ENCODE peak calls at places on chromosomes 2 and 18, in ten cellular contexts. One of them, this sample, is unnamed.

GRCh38 chr2:203446071-203446481 is 89.0 kb downstream of the RAPH1 start:
- DNase-seq in cardiac muscle cell: no peak
- DNase-seq in activated CD4-positive, alpha-beta T cell treated with anti-CD3 and anti-CD28 coated beads for 48 hours: no peak
- DNase-seq in GOT3: no peak
- DNase-seq in fibroblast of the aortic adventitia: peak; percentile 57
- DNase-seq in BJ: no peak
- DNase-seq in H4: no peak
- DNase-seq in B cell: no peak
- DNase-seq in iPS DF 6.9: no peak
- DNase-seq in pulmonary artery endothelial cell: peak; percentile 50
- DNase-seq in this sample: peak; percentile 32

GRCh38 chr2:208970070-208970469 is 453.8 kb upstream of the MAP2 start:
- DNase-seq in cardiac muscle cell: no peak
- DNase-seq in activated CD4-positive, alpha-beta T cell treated with anti-CD3 and anti-CD28 coated beads for 48 hours: no peak
- DNase-seq in GOT3: no peak
- DNase-seq in fibroblast of the aortic adventitia: no peak
- DNase-seq in BJ: no peak
- DNase-seq in H4: no peak
- DNase-seq in B cell: no peak
- DNase-seq in iPS DF 6.9: no peak
- DNase-seq in pulmonary artery endothelial cell: no peak
- DNase-seq in this sample: no peak

GRCh38 chr2:117921520-117921919 is 92.3 kb downstream of the CCDC93 start:
- DNase-seq in cardiac muscle cell: no peak
- DNase-seq in activated CD4-positive, alpha-beta T cell treated with anti-CD3 and anti-CD28 coated beads for 48 hours: no peak
- DNase-seq in GOT3: no peak
- DNase-seq in fibroblast of the aortic adventitia: no peak
- DNase-seq in BJ: no peak
- DNase-seq in H4: no peak
- DNase-seq in B cell: no peak
- DNase-seq in iPS DF 6.9: no peak
- DNase-seq in pulmonary artery endothelial cell: no peak
- DNase-seq in this sample: no peak

GRCh38 chr2:26529406-26530070 is 51.6 kb upstream of the OTOF start:
- DNase-seq in cardiac muscle cell: no peak
- DNase-seq in activated CD4-positive, alpha-beta T cell treated with anti-CD3 and anti-CD28 coated beads for 48 hours: no peak
- DNase-seq in GOT3: no peak
- DNase-seq in fibroblast of the aortic adventitia: no peak
- DNase-seq in BJ: no peak
- DNase-seq in H4: no peak
- DNase-seq in B cell: no peak
- DNase-seq in iPS DF 6.9: no peak
- DNase-seq in pulmonary artery endothelial cell: no peak
- DNase-seq in this sample: no peak

GRCh38 chr2:75268112-75268511 is 68.8 kb upstream of the TACR1 start:
- DNase-seq in cardiac muscle cell: no peak
- DNase-seq in activated CD4-positive, alpha-beta T cell treated with anti-CD3 and anti-CD28 coated beads for 48 hours: no peak
- DNase-seq in GOT3: no peak
- DNase-seq in fibroblast of the aortic adventitia: no peak
- DNase-seq in BJ: no peak
- DNase-seq in H4: peak; percentile 61
- DNase-seq in B cell: no peak
- DNase-seq in iPS DF 6.9: no peak
- DNase-seq in pulmonary artery endothelial cell: no peak
- DNase-seq in this sample: peak; percentile 19

GRCh38 chr18:57885931-57886330 is 82.8 kb upstream of the ATP8B1 start:
- DNase-seq in cardiac muscle cell: no peak
- DNase-seq in activated CD4-positive, alpha-beta T cell treated with anti-CD3 and anti-CD28 coated beads for 48 hours: no peak
- DNase-seq in GOT3: no peak
- DNase-seq in fibroblast of the aortic adventitia: no peak
- DNase-seq in BJ: no peak
- DNase-seq in H4: no peak
- DNase-seq in B cell: no peak
- DNase-seq in iPS DF 6.9: no peak
- DNase-seq in pulmonary artery endothelial cell: no peak
- DNase-seq in this sample: no peak

GRCh38 chr2:7436096-7436906 is 519.1 kb downstream of the RNF144A start:
- DNase-seq in cardiac muscle cell: no peak
- DNase-seq in activated CD4-positive, alpha-beta T cell treated with anti-CD3 and anti-CD28 coated beads for 48 hours: no peak
- DNase-seq in GOT3: no peak
- DNase-seq in fibroblast of the aortic adventitia: no peak
- DNase-seq in BJ: no peak
- DNase-seq in H4: no peak
- DNase-seq in B cell: no peak
- DNase-seq in iPS DF 6.9: no peak
- DNase-seq in pulmonary artery endothelial cell: no peak
- DNase-seq in this sample: no peak

GRCh38 chr2:67436221-67436620 is 39.1 kb downstream of the ETAA1 start:
- DNase-seq in cardiac muscle cell: no peak
- DNase-seq in activated CD4-positive, alpha-beta T cell treated with anti-CD3 and anti-CD28 coated beads for 48 hours: no peak
- DNase-seq in GOT3: no peak
- DNase-seq in fibroblast of the aortic adventitia: no peak
- DNase-seq in BJ: peak; percentile 17
- DNase-seq in H4: no peak
- DNase-seq in B cell: no peak
- DNase-seq in iPS DF 6.9: no peak
- DNase-seq in pulmonary artery endothelial cell: no peak
- DNase-seq in this sample: no peak

GRCh38 chr18:7568426-7568825 is 1.3 kb downstream of the PTPRM start:
- DNase-seq in cardiac muscle cell: peak; percentile 84
- DNase-seq in activated CD4-positive, alpha-beta T cell treated with anti-CD3 and anti-CD28 coated beads for 48 hours: no peak
- DNase-seq in GOT3: no peak
- DNase-seq in fibroblast of the aortic adventitia: peak; percentile 9
- DNase-seq in BJ: no peak
- DNase-seq in H4: no peak
- DNase-seq in B cell: no peak
- DNase-seq in iPS DF 6.9: no peak
- DNase-seq in pulmonary artery endothelial cell: no peak
- DNase-seq in this sample: peak; percentile 69

GRCh38 chr2:230358305-230358704 is 31.3 kb downstream of the SP140L start:
- DNase-seq in cardiac muscle cell: no peak
- DNase-seq in activated CD4-positive, alpha-beta T cell treated with anti-CD3 and anti-CD28 coated beads for 48 hours: no peak
- DNase-seq in GOT3: no peak
- DNase-seq in fibroblast of the aortic adventitia: peak; percentile 52
- DNase-seq in BJ: no peak
- DNase-seq in H4: no peak
- DNase-seq in B cell: no peak
- DNase-seq in iPS DF 6.9: no peak
- DNase-seq in pulmonary artery endothelial cell: no peak
- DNase-seq in this sample: peak; percentile 22

GRCh38 chr2:199659207-199659606 is 191.8 kb downstream of the FTCDNL1 start:
- DNase-seq in cardiac muscle cell: peak; percentile 75
- DNase-seq in activated CD4-positive, alpha-beta T cell treated with anti-CD3 and anti-CD28 coated beads for 48 hours: peak; percentile 35
- DNase-seq in GOT3: no peak
- DNase-seq in fibroblast of the aortic adventitia: peak; percentile 9
- DNase-seq in BJ: no peak
- DNase-seq in H4: no peak
- DNase-seq in B cell: no peak
- DNase-seq in iPS DF 6.9: peak; percentile 35
- DNase-seq in pulmonary artery endothelial cell: no peak
- DNase-seq in this sample: peak; percentile 66

GRCh38 chr2:186949716-186950256 is 100.8 kb upstream of the ZSWIM2 start:
- DNase-seq in cardiac muscle cell: no peak
- DNase-seq in activated CD4-positive, alpha-beta T cell treated with anti-CD3 and anti-CD28 coated beads for 48 hours: no peak
- DNase-seq in GOT3: no peak
- DNase-seq in fibroblast of the aortic adventitia: no peak
- DNase-seq in BJ: no peak
- DNase-seq in H4: no peak
- DNase-seq in B cell: no peak
- DNase-seq in iPS DF 6.9: no peak
- DNase-seq in pulmonary artery endothelial cell: no peak
- DNase-seq in this sample: no peak

GRCh38 chr2:101463885-101464653 is 10.8 kb downstream of the RFX8 start:
- DNase-seq in cardiac muscle cell: no peak
- DNase-seq in activated CD4-positive, alpha-beta T cell treated with anti-CD3 and anti-CD28 coated beads for 48 hours: no peak
- DNase-seq in GOT3: peak; percentile 14
- DNase-seq in fibroblast of the aortic adventitia: peak; percentile 97
- DNase-seq in BJ: peak; percentile 62
- DNase-seq in H4: peak; percentile 88
- DNase-seq in B cell: no peak
- DNase-seq in iPS DF 6.9: no peak
- DNase-seq in pulmonary artery endothelial cell: peak; percentile 92
- DNase-seq in this sample: peak; percentile 80

GRCh38 chr2:72921866-72922265 is 4.5 kb downstream of the EMX1 start:
- DNase-seq in cardiac muscle cell: no peak
- DNase-seq in activated CD4-positive, alpha-beta T cell treated with anti-CD3 and anti-CD28 coated beads for 48 hours: no peak
- DNase-seq in GOT3: no peak
- DNase-seq in fibroblast of the aortic adventitia: no peak
- DNase-seq in BJ: no peak
- DNase-seq in H4: no peak
- DNase-seq in B cell: no peak
- DNase-seq in iPS DF 6.9: no peak
- DNase-seq in pulmonary artery endothelial cell: no peak
- DNase-seq in this sample: no peak

GRCh38 chr2:217095511-217096205 is 235.8 kb upstream of the TNP1 start:
- DNase-seq in cardiac muscle cell: no peak
- DNase-seq in activated CD4-positive, alpha-beta T cell treated with anti-CD3 and anti-CD28 coated beads for 48 hours: no peak
- DNase-seq in GOT3: no peak
- DNase-seq in fibroblast of the aortic adventitia: no peak
- DNase-seq in BJ: no peak
- DNase-seq in H4: no peak
- DNase-seq in B cell: no peak
- DNase-seq in iPS DF 6.9: no peak
- DNase-seq in pulmonary artery endothelial cell: no peak
- DNase-seq in this sample: no peak

GRCh38 chr18:76620326-76620813 is 125.3 kb upstream of the ZNF516 start:
- DNase-seq in cardiac muscle cell: peak; percentile 76
- DNase-seq in activated CD4-positive, alpha-beta T cell treated with anti-CD3 and anti-CD28 coated beads for 48 hours: peak; percentile 42
- DNase-seq in GOT3: peak; percentile 21
- DNase-seq in fibroblast of the aortic adventitia: peak; percentile 80
- DNase-seq in BJ: no peak
- DNase-seq in H4: peak; percentile 35
- DNase-seq in B cell: peak; percentile 67
- DNase-seq in iPS DF 6.9: peak; percentile 41
- DNase-seq in pulmonary artery endothelial cell: no peak
- DNase-seq in this sample: peak; percentile 87

GRCh38 chr2:72024451-72025175 is 123.0 kb downstream of the CYP26B1 start:
- DNase-seq in cardiac muscle cell: no peak
- DNase-seq in activated CD4-positive, alpha-beta T cell treated with anti-CD3 and anti-CD28 coated beads for 48 hours: no peak
- DNase-seq in GOT3: no peak
- DNase-seq in fibroblast of the aortic adventitia: no peak
- DNase-seq in BJ: no peak
- DNase-seq in H4: no peak
- DNase-seq in B cell: no peak
- DNase-seq in iPS DF 6.9: no peak
- DNase-seq in pulmonary artery endothelial cell: no peak
- DNase-seq in this sample: no peak

GRCh38 chr2:37387143-37387835 is 42.9 kb downstream of the QPCT start:
- DNase-seq in cardiac muscle cell: no peak
- DNase-seq in activated CD4-positive, alpha-beta T cell treated with anti-CD3 and anti-CD28 coated beads for 48 hours: no peak
- DNase-seq in GOT3: no peak
- DNase-seq in fibroblast of the aortic adventitia: peak; percentile 44
- DNase-seq in BJ: no peak
- DNase-seq in H4: no peak
- DNase-seq in B cell: no peak
- DNase-seq in iPS DF 6.9: no peak
- DNase-seq in pulmonary artery endothelial cell: no peak
- DNase-seq in this sample: peak; percentile 59

GRCh38 chr2:43082111-43082877 is 144.1 kb downstream of the ZFP36L2 start:
- DNase-seq in cardiac muscle cell: peak; percentile 42
- DNase-seq in activated CD4-positive, alpha-beta T cell treated with anti-CD3 and anti-CD28 coated beads for 48 hours: no peak
- DNase-seq in GOT3: no peak
- DNase-seq in fibroblast of the aortic adventitia: peak; percentile 90
- DNase-seq in BJ: peak; percentile 70
- DNase-seq in H4: no peak
- DNase-seq in B cell: no peak
- DNase-seq in iPS DF 6.9: no peak
- DNase-seq in pulmonary artery endothelial cell: no peak
- DNase-seq in this sample: peak; percentile 87

GRCh38 chr2:134711622-134712125 is 7.1 kb downstream of the TMEM163 start:
- DNase-seq in cardiac muscle cell: no peak
- DNase-seq in activated CD4-positive, alpha-beta T cell treated with anti-CD3 and anti-CD28 coated beads for 48 hours: no peak
- DNase-seq in GOT3: no peak
- DNase-seq in fibroblast of the aortic adventitia: no peak
- DNase-seq in BJ: no peak
- DNase-seq in H4: no peak
- DNase-seq in B cell: no peak
- DNase-seq in iPS DF 6.9: no peak
- DNase-seq in pulmonary artery endothelial cell: no peak
- DNase-seq in this sample: no peak

GRCh38 chr18:34350778-34351177 is 126.1 kb upstream of the NOL4 start:
- DNase-seq in cardiac muscle cell: no peak
- DNase-seq in activated CD4-positive, alpha-beta T cell treated with anti-CD3 and anti-CD28 coated beads for 48 hours: no peak
- DNase-seq in GOT3: no peak
- DNase-seq in fibroblast of the aortic adventitia: no peak
- DNase-seq in BJ: no peak
- DNase-seq in H4: no peak
- DNase-seq in B cell: no peak
- DNase-seq in iPS DF 6.9: no peak
- DNase-seq in pulmonary artery endothelial cell: no peak
- DNase-seq in this sample: no peak

GRCh38 chr2:30731706-30732105 is 75.5 kb downstream of the CAPN13 start:
- DNase-seq in cardiac muscle cell: no peak
- DNase-seq in activated CD4-positive, alpha-beta T cell treated with anti-CD3 and anti-CD28 coated beads for 48 hours: no peak
- DNase-seq in GOT3: no peak
- DNase-seq in fibroblast of the aortic adventitia: no peak
- DNase-seq in BJ: no peak
- DNase-seq in H4: no peak
- DNase-seq in B cell: no peak
- DNase-seq in iPS DF 6.9: no peak
- DNase-seq in pulmonary artery endothelial cell: no peak
- DNase-seq in this sample: no peak

GRCh38 chr2:204401114-204401513 is 144.2 kb upstream of the PARD3B start:
- DNase-seq in cardiac muscle cell: no peak
- DNase-seq in activated CD4-positive, alpha-beta T cell treated with anti-CD3 and anti-CD28 coated beads for 48 hours: no peak
- DNase-seq in GOT3: no peak
- DNase-seq in fibroblast of the aortic adventitia: no peak
- DNase-seq in BJ: no peak
- DNase-seq in H4: no peak
- DNase-seq in B cell: no peak
- DNase-seq in iPS DF 6.9: no peak
- DNase-seq in pulmonary artery endothelial cell: no peak
- DNase-seq in this sample: no peak

GRCh38 chr18:49878567-49878966 is 65.2 kb upstream of the ACAA2 start:
- DNase-seq in cardiac muscle cell: no peak
- DNase-seq in activated CD4-positive, alpha-beta T cell treated with anti-CD3 and anti-CD28 coated beads for 48 hours: no peak
- DNase-seq in GOT3: no peak
- DNase-seq in fibroblast of the aortic adventitia: peak; percentile 15
- DNase-seq in BJ: no peak
- DNase-seq in H4: no peak
- DNase-seq in B cell: no peak
- DNase-seq in iPS DF 6.9: no peak
- DNase-seq in pulmonary artery endothelial cell: no peak
- DNase-seq in this sample: no peak

GRCh38 chr2:237180987-237181386 is 95.3 kb downstream of the COPS8 start:
- DNase-seq in cardiac muscle cell: no peak
- DNase-seq in activated CD4-positive, alpha-beta T cell treated with anti-CD3 and anti-CD28 coated beads for 48 hours: no peak
- DNase-seq in GOT3: no peak
- DNase-seq in fibroblast of the aortic adventitia: peak; percentile 50
- DNase-seq in BJ: no peak
- DNase-seq in H4: no peak
- DNase-seq in B cell: no peak
- DNase-seq in iPS DF 6.9: no peak
- DNase-seq in pulmonary artery endothelial cell: no peak
- DNase-seq in this sample: no peak

GRCh38 chr2:47336259-47337238 is 66.4 kb upstream of the MSH2 start:
- DNase-seq in cardiac muscle cell: no peak
- DNase-seq in activated CD4-positive, alpha-beta T cell treated with anti-CD3 and anti-CD28 coated beads for 48 hours: no peak
- DNase-seq in GOT3: no peak
- DNase-seq in fibroblast of the aortic adventitia: peak; percentile 67
- DNase-seq in BJ: no peak
- DNase-seq in H4: no peak
- DNase-seq in B cell: peak; percentile 69
- DNase-seq in iPS DF 6.9: no peak
- DNase-seq in pulmonary artery endothelial cell: no peak
- DNase-seq in this sample: no peak

GRCh38 chr18:50805732-50806131 is 14.1 kb downstream of the MRO start:
- DNase-seq in cardiac muscle cell: no peak
- DNase-seq in activated CD4-positive, alpha-beta T cell treated with anti-CD3 and anti-CD28 coated beads for 48 hours: peak; percentile 44
- DNase-seq in GOT3: no peak
- DNase-seq in fibroblast of the aortic adventitia: no peak
- DNase-seq in BJ: no peak
- DNase-seq in H4: no peak
- DNase-seq in B cell: no peak
- DNase-seq in iPS DF 6.9: no peak
- DNase-seq in pulmonary artery endothelial cell: no peak
- DNase-seq in this sample: no peak

GRCh38 chr2:193816008-193816407 is 1621.3 kb upstream of the TMEFF2 start:
- DNase-seq in cardiac muscle cell: no peak
- DNase-seq in activated CD4-positive, alpha-beta T cell treated with anti-CD3 and anti-CD28 coated beads for 48 hours: no peak
- DNase-seq in GOT3: no peak
- DNase-seq in fibroblast of the aortic adventitia: no peak
- DNase-seq in BJ: no peak
- DNase-seq in H4: no peak
- DNase-seq in B cell: no peak
- DNase-seq in iPS DF 6.9: no peak
- DNase-seq in pulmonary artery endothelial cell: no peak
- DNase-seq in this sample: no peak

This sample was measured in adipocyte.